ENCODE peak calls at places on chromosome 11, in six cellular contexts. F is posterior cingulate gyrus; V is stimulated activated CD8-positive, alpha-beta memory T cell treated with anti-CD3 and anti-CD28 coated beads, Interleukin-15, amount 100 ng/mL, for 1 hour; B is esophagus muscularis mucosa; E is WTC11; H is astrocyte of the cerebellum. L is an unnamed sample.

GRCh38 chr11:32105871-32106312 is 15.0 kb downstream of the RCN1 start:
- DNase-seq in F (no peak), V (no peak), B (no peak), E (no peak), H (no peak), L (no peak)

GRCh38 chr11:113908107-113908506 is 3.5 kb downstream of the HTR3B start:
- DNase-seq in F (no peak), V (no peak), B (no peak), E (no peak), H (no peak), L (no peak)

GRCh38 chr11:65504671-65505433 is 6.0 kb downstream of the MALAT1 start:
- DNase-seq in F (no peak), V (no peak), B (no peak), E (no peak), H (no peak), L (no peak)

GRCh38 chr11:62853279-62853965 is 14.0 kb upstream of the WDR74 start:
- DNase-seq in F (no peak), V (no peak), B (no peak), E (no peak), H (no peak), L (peak; percentile 23)

GRCh38 chr11:96748639-96749370 is 359.0 kb downstream of the JRKL start:
- DNase-seq in F (no peak), V (no peak), B (no peak), E (no peak), H (peak; percentile 9), L (no peak)

GRCh38 chr11:62324738-62325556 is 12.3 kb upstream of the ASRGL1 start:
- DNase-seq in F (peak; percentile 34), V (peak; percentile 28), B (no peak), E (peak; percentile 92), H (no peak), L (peak; percentile 57)

GRCh38 chr11:1553808-1554594 is 18.1 kb downstream of the DUSP8 start:
- DNase-seq in F (no peak), V (no peak), B (no peak), E (peak; percentile 82), H (no peak), L (no peak)

GRCh38 chr11:45737056-45737455 is 67.9 kb upstream of the SLC35C1 start:
- DNase-seq in F (no peak), V (no peak), B (no peak), E (no peak), H (no peak), L (no peak)

GRCh38 chr11:35427158-35427557 is 7.8 kb upstream of the SLC1A2 start:
- DNase-seq in F (no peak), V (no peak), B (peak; percentile 39), E (no peak), H (peak; percentile 66), L (no peak)

GRCh38 chr11:112297248-112297866 is 36.7 kb upstream of the PLET1 start:
- DNase-seq in F (no peak), V (no peak), B (no peak), E (no peak), H (no peak), L (no peak)

GRCh38 chr11:74139151-74139918 is 31.5 kb downstream of the C2CD3 start:
- DNase-seq in F (no peak), V (no peak), B (no peak), E (no peak), H (no peak), L (no peak)

GRCh38 chr11:70145025-70145529 is 58.0 kb upstream of the FADD start:
- DNase-seq in F (no peak), V (no peak), B (no peak), E (no peak), H (no peak), L (no peak)

GRCh38 chr11:119041821-119042514 is 11.3 kb upstream of the SLC37A4 start:
- DNase-seq in F (no peak), V (no peak), B (no peak), E (no peak), H (no peak), L (no peak)

L was measured in central memory CD8-positive, alpha-beta T cell.